ENCODE peak calls at places on chromosomes 12 and 14, in ten cellular contexts. U, W, N, L, I, J, E, H, C and B are unnamed samples.

GRCh38 chr12:7645395-7646177 is 20.1 kb downstream of the APOBEC1 start:
- DNase-seq in U (peak; percentile 24), N (peak; percentile 10), E (peak; percentile 25), C (no peak), J (no peak), W (no peak), H (no peak), L (no peak), I (peak; percentile 29), B (no peak)

GRCh38 chr12:45377815-45378214 is 161.9 kb downstream of the ANO6 start:
- DNase-seq in E (no peak), L (no peak), W (no peak), H (no peak), J (no peak), I (no peak), U (no peak), C (no peak), N (no peak), B (no peak)

GRCh38 chr12:122100568-122100967 is 22.0 kb downstream of the MLXIP start:
- DNase-seq in I (no peak), C (no peak), J (no peak), U (no peak), N (no peak), W (no peak), H (no peak), L (no peak), E (no peak), B (no peak)

GRCh38 chr12:108980831-108981618 is 39.8 kb downstream of the SVOP start:
- DNase-seq in C (peak; percentile 47), J (no peak), E (no peak), L (no peak), W (no peak), H (no peak), I (no peak), N (peak; percentile 85), U (no peak), B (peak; percentile 52)

GRCh38 chr12:5264006-5264405 is 167.9 kb upstream of the NTF3 start:
- DNase-seq in E (no peak), U (no peak), C (no peak), L (no peak), H (no peak), J (no peak), I (no peak), N (no peak), W (no peak), B (no peak)

GRCh38 chr14:90720336-90720735 is 95.9 kb downstream of the TTC7B start:
- DNase-seq in E (no peak), U (no peak), H (peak; percentile 29), W (no peak), N (no peak), I (no peak), C (no peak), J (no peak), L (no peak), B (peak; percentile 29)

GRCh38 chr12:19994970-19995369 is 373.4 kb upstream of the PDE3A start:
- DNase-seq in E (no peak), I (no peak), W (no peak), L (no peak), H (no peak), J (no peak), N (no peak), C (no peak), U (no peak), B (no peak)

GRCh38 chr14:24843494-24843893 is 206.5 kb downstream of the STXBP6 start:
- DNase-seq in E (no peak), U (no peak), I (no peak), N (no peak), L (no peak), C (no peak), W (no peak), H (no peak), J (no peak), B (no peak)

GRCh38 chr12:67765969-67766368 is 117.4 kb downstream of the DYRK2 start:
- DNase-seq in C (no peak), E (no peak), J (no peak), L (no peak), U (no peak), H (no peak), W (no peak), N (no peak), I (no peak), B (no peak)

GRCh38 chr14:76977793-76978730 is 50.4 kb downstream of the IRF2BPL start:
- DNase-seq in N (peak; percentile 62), C (peak; percentile 57), L (peak; percentile 62), I (peak; percentile 70), J (peak; percentile 86), W (no peak), U (no peak), H (peak; percentile 48), E (no peak), B (peak; percentile 41)

GRCh38 chr12:106114084-106115068 is 24.4 kb downstream of the NUAK1 start:
- DNase-seq in L (no peak), E (no peak), N (no peak), W (peak; percentile 84), H (no peak), C (no peak), U (no peak), J (no peak), I (no peak), B (no peak)

GRCh38 chr12:106113446-106114083 is 25.2 kb downstream of the NUAK1 start:
- DNase-seq in E (no peak), J (no peak), U (no peak), L (no peak), N (peak; percentile 52), H (no peak), W (no peak), C (no peak), I (no peak), B (no peak)

GRCh38 chr12:106113042-106113441 is 25.7 kb downstream of the NUAK1 start:
- DNase-seq in E (no peak), C (no peak), J (no peak), W (no peak), N (peak; percentile 86), U (no peak), L (no peak), H (no peak), I (no peak), B (no peak)

GRCh38 chr12:106118278-106118820 is 20.4 kb downstream of the NUAK1 start:
- DNase-seq in N (no peak), L (no peak), H (no peak), E (no peak), J (no peak), C (no peak), I (no peak), U (no peak), W (no peak), B (no peak)

GRCh38 chr12:106115450-106115849 is 23.3 kb downstream of the NUAK1 start:
- DNase-seq in E (no peak), N (peak; percentile 71), I (no peak), W (no peak), L (no peak), C (no peak), H (no peak), J (no peak), U (no peak), B (no peak)
- H3K4me1 ChIP-seq in E (peaks cover 31% of the 10 kb centered on the region), N (peaks cover 19% of the 10 kb centered on the region), I (no peaks in the 10 kb centered on the region), W (peaks cover 83% of the 10 kb centered on the region), L (no peaks in the 10 kb centered on the region), C (peaks cover 100% of the 10 kb centered on the region), H (peaks cover 24% of the 10 kb centered on the region), J (peaks cover 83% of the 10 kb centered on the region), U (no peaks in the 10 kb centered on the region), B (peaks cover 99% of the 10 kb centered on the region)

GRCh38 chr14:68718033-68718725 is 74.7 kb downstream of the ZFP36L1 start:
- DNase-seq in N (no peak), J (no peak), W (no peak), L (no peak), I (no peak), H (no peak), E (no peak), C (no peak), U (no peak), B (no peak)
- TF ChIP-seq CTCF in N (peak; percentile 17), J (peak; percentile 52), W (peak; percentile 26), L (no peak), I (peak; percentile 56), H (peak; percentile 53), E (peak; percentile 16), C (no peak), U (peak; percentile 14), B (no peak)

GRCh38 chr12:57496822-57497221 is 9.0 kb downstream of the MARS1 start:
- DNase-seq in J (no peak), I (no peak), C (no peak), U (no peak), H (no peak), N (no peak), E (no peak), L (no peak), W (no peak), B (no peak)

GRCh38 chr12:57497223-57498142 is 9.6 kb downstream of the MARS1 start:
- DNase-seq in L (no peak), W (no peak), I (no peak), E (no peak), H (no peak), J (no peak), N (no peak), U (no peak), C (no peak), B (no peak)

GRCh38 chr12:57498571-57498970 is 10.7 kb downstream of the MARS1 start:
- DNase-seq in E (no peak), I (no peak), U (no peak), L (no peak), W (no peak), H (no peak), J (no peak), N (no peak), C (no peak), B (no peak)

GRCh38 chr12:57498143-57498524 is 10.3 kb downstream of the MARS1 start:
- DNase-seq in U (no peak), I (no peak), L (no peak), C (no peak), J (no peak), H (peak; percentile 56), E (no peak), W (no peak), N (no peak), B (no peak)

DNA sequence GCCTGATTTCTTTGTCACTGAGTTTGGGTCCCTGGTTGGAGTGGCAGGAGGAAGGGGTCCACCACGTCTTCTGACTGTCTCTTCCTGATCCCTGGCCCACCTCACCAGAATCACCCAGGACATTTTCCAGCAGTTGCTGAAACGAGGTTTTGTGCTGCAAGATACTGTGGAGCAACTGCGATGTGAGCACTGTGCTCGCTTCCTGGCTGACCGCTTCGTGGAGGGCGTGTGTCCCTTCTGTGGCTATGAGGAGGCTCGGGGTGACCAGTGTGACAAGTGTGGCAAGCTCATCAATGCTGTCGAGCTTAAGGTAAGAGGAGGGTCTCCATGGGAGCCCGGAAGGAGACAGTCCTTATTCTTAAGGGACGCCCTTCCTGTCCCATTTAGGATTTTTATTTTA is 12.3 kb downstream of the MARS1 start:
- DNase-seq in U (no peak), C (no peak), I (no peak), N (no peak), H (no peak), L (no peak), J (no peak), W (no peak), E (no peak), B (no peak)
- H3K36me3 ChIP-seq in U (peaks cover 9% of the 10 kb centered on the region), C (peaks cover 89% of the 10 kb centered on the region), I (no peaks in the 10 kb centered on the region), N (peaks cover 26% of the 10 kb centered on the region), H (peaks cover 38% of the 10 kb centered on the region), L (peaks cover 35% of the 10 kb centered on the region), J (peaks cover 90% of the 10 kb centered on the region), W (peaks cover 74% of the 10 kb centered on the region), E (no peaks in the 10 kb centered on the region), B (peaks cover 7% of the 10 kb centered on the region)

DNA sequence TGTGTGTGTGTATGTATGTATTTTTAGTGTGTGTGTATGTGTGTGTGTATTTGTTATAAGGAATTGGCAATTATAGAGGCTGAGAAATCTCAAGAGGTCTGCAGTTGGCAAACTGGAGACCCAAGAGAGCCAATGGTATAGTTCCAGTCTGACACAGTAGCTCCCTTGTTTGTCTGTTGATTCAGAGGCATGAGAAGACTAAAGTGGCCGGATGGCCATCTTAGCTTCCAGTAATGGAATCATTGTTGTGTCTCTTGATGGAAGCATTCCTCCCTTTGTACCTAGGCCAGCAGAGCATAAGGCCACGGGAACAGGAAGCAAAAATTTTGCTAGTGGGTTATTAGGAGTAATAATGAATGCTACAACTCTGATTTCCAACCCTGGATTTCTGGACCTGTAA is 460.6 kb downstream of the TMTC2 start:
- DNase-seq in J (no peak), C (no peak), U (no peak), E (no peak), I (no peak), H (no peak), N (no peak), L (no peak), W (no peak), B (no peak)
- H3K4me1 ChIP-seq in J (no peaks in the 10 kb centered on the region), C (peaks cover 11% of the 10 kb centered on the region), U (peaks cover 7% of the 10 kb centered on the region), E (no peaks in the 10 kb centered on the region), I (no peaks in the 10 kb centered on the region), H (no peaks in the 10 kb centered on the region), N (no peaks in the 10 kb centered on the region), L (no peaks in the 10 kb centered on the region), W (no peaks in the 10 kb centered on the region), B (no peaks in the 10 kb centered on the region)